ENCODE peak calls at places on chromosome 10, in seven cellular contexts. X is upper lobe of right lung; Y is uterus; D is dorsolateral prefrontal cortex; V is pancreas; A is CD8-positive, alpha-beta T cell; U is breast epithelium. M is an unnamed sample.

GRCh38 chr10:78928330-78928729 is 140.4 kb upstream of the ZMIZ1 start:
- DNase-seq in X (no peak), Y (no peak), D (no peak), V (no peak), A (no peak), U (no peak), M (no peak)

GRCh38 chr10:77592946-77593636 is 44.5 kb downstream of the KCNMA1 start:
- DNase-seq in X (no peak), Y (no peak), D (no peak), V (no peak), A (no peak), U (no peak), M (no peak)

GRCh38 chr10:50552771-50553535 is 70.8 kb downstream of the SGMS1 start:
- DNase-seq in X (no peak), Y (no peak), D (no peak), V (no peak), A (peak; percentile 7), U (no peak), M (no peak)

GRCh38 chr10:62153191-62153590 is 115.5 kb downstream of the RTKN2 start:
- DNase-seq in X (no peak), Y (no peak), D (no peak), V (no peak), A (no peak), U (no peak), M (no peak)

GRCh38 chr10:61744469-61744868 is 81.7 kb downstream of the CABCOCO1 start:
- DNase-seq in X (no peak), Y (no peak), D (no peak), V (no peak), A (no peak), U (no peak), M (no peak)

GRCh38 chr10:71748671-71749191 is 24.6 kb downstream of the VSIR start:
- DNase-seq in X (peak; percentile 82), Y (peak; percentile 55), D (no peak), V (no peak), A (peak; percentile 60), U (no peak), M (peak; percentile 72)

GRCh38 chr10:94129393-94130130 is 135.8 kb downstream of the PLCE1 start:
- DNase-seq in X (no peak), Y (no peak), D (no peak), V (no peak), A (no peak), U (no peak), M (no peak)

GRCh38 chr10:111872591-111872990 is 311.0 kb downstream of the GPAM start:
- DNase-seq in X (no peak), Y (no peak), D (no peak), V (no peak), A (no peak), U (no peak), M (no peak)

GRCh38 chr10:88731296-88731695 is 25.2 kb downstream of the LIPK start:
- DNase-seq in X (peak; percentile 75), Y (no peak), D (no peak), V (no peak), A (no peak), U (no peak), M (no peak)

GRCh38 chr10:7872041-7872442 is 53.7 kb downstream of the TAF3 start:
- DNase-seq in X (no peak), Y (no peak), D (no peak), V (no peak), A (no peak), U (no peak), M (no peak)

GRCh38 chr10:46558411-46559185 is 2.1 kb upstream of the GPRIN2 start:
- DNase-seq in X (peak; percentile 67), Y (peak; percentile 10), D (no peak), V (peak; percentile 1), A (peak; percentile 0), U (peak; percentile 50), M (no peak)

GRCh38 chr10:24722676-24723385 is 856 bp downstream of the ARHGAP21 start:
- DNase-seq in X (peak; percentile 83), Y (peak; percentile 34), D (peak; percentile 46), V (peak; percentile 41), A (peak; percentile 21), U (no peak), M (peak; percentile 13)

GRCh38 chr10:132703305-132704007 is 82.5 kb downstream of the NKX6-2 start:
- DNase-seq in X (peak; percentile 21), Y (no peak), D (no peak), V (no peak), A (no peak), U (no peak), M (no peak)

GRCh38 chr10:16870331-16870730 is 53.1 kb upstream of the RSU1 start:
- DNase-seq in X (no peak), Y (no peak), D (no peak), V (no peak), A (no peak), U (no peak), M (no peak)

GRCh38 chr10:116160271-116160670 is 112.7 kb downstream of the GFRA1 start:
- DNase-seq in X (no peak), Y (no peak), D (no peak), V (no peak), A (no peak), U (no peak), M (no peak)

GRCh38 chr10:794382-794956 is 105.0 kb upstream of the DIP2C start:
- DNase-seq in X (no peak), Y (no peak), D (no peak), V (no peak), A (no peak), U (no peak), M (no peak)

GRCh38 chr10:86317949-86318725 is 48.5 kb downstream of the GRID1 start:
- DNase-seq in X (peak; percentile 31), Y (no peak), D (no peak), V (no peak), A (no peak), U (peak; percentile 27), M (no peak)

GRCh38 chr10:69349542-69349888 is 67.2 kb downstream of the TACR2 start:
- DNase-seq in X (no peak), Y (no peak), D (no peak), V (no peak), A (no peak), U (no peak), M (no peak)
- H3K27ac ChIP-seq in X (peak overlapping the region; percentile 15), Y (no peak overlapping the region), D (no peak overlapping the region), V (no peak overlapping the region), A (peak overlapping the region; percentile 11), U (peak overlapping the region; percentile 74), M (peak overlapping the region; percentile 48)

GRCh38 chr10:102812213-102812876 is 24.9 kb downstream of the CYP17A1 start:
- DNase-seq in X (no peak), Y (no peak), D (no peak), V (no peak), A (no peak), U (no peak), M (no peak)
- TF ChIP-seq CTCF in X (no peak), Y (no peak), D (no peak), V (no peak), A (no peak), U (no peak), M (no peak)

DNA sequence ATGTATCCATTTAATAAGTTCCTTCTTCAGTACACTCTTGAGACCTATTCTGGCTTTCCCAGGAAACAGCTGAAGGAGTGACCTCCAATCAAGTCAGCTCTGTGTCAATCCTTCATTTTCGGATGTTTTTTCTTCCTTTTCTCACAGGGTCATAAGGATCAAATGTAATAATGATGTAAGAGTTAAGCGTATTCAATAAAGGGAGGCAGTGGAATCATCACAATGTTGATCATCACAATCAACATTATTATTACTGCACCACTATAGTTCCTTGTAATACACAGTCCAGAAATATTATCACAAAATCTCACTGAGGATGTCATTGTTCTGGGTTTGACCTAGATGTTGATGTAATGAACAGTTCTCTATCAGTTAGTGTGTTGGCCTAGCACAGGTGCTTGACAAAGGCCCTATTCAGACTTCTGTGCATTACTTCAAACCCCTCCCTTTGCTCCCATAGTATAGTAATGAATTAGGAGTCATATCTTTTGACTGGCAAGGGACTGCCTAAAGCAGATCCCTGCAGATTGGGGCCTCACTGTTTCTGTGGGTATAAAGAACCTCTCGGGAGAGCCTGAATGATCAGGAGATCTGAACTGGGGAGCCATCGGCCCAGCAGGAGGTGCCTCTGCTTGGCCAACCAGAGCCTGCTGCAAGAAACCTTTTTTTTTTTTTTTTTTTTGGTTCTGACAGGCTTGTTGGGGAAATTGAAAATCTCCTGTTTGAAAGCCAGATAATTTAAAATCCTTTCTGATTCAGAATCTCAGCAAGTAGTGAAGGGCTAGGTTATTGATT is 100.6 kb downstream of the KAT6B start:
- DNase-seq in X (no peak), Y (no peak), D (no peak), V (no peak), A (no peak), U (no peak), M (no peak)
- H3K27ac ChIP-seq in X (no peak overlapping the region), Y (peak overlapping the region; percentile 70), D (peak overlapping the region; percentile 71), V (peak overlapping the region; percentile 24), A (no peak overlapping the region), U (peak overlapping the region; percentile 54), M (no peak overlapping the region)

GRCh38 chr10:125375210-125375609 is 214.8 kb upstream of the CTBP2 start:
- DNase-seq in X (no peak), Y (no peak), D (no peak), V (no peak), A (no peak), U (no peak), M (no peak)
- TF ChIP-seq CTCF in X (no peak), Y (no peak), D (peak; percentile 42), V (no peak), A (no peak), U (no peak), M (no peak)